ENCODE peak calls at places on chromosomes 16 and 17, in four cellular contexts. L is A549, Q is K562, J is GM12878. I is an unnamed sample.

GRCh38 chr16:65154321-65154720 is 32.5 kb upstream of the CDH11 start:
- DNase-seq in L (no peak), Q (no peak), J (no peak), I (no peak)

GRCh38 chr16:64047878-64048277 is 1074.0 kb downstream of the CDH11 start:
- DNase-seq in L (no peak), Q (no peak), J (no peak), I (no peak)

GRCh38 chr17:13986855-13987254 is 82.4 kb upstream of the COX10 start:
- DNase-seq in L (no peak), Q (no peak), J (no peak), I (no peak)

GRCh38 chr17:64741924-64742670 is 80.0 kb upstream of the SMURF2 start:
- DNase-seq in L (no peak), Q (no peak), J (no peak), I (no peak)

GRCh38 chr16:16073884-16074781 is 124.7 kb downstream of the ABCC1 start:
- DNase-seq in L (peak), Q (no peak), J (no peak), I (peak)

GRCh38 chr16:53111078-53111776 is 56.4 kb downstream of the CHD9 start:
- DNase-seq in L (no peak), Q (no peak), J (no peak), I (no peak)

GRCh38 chr16:17228048-17228707 is 242.6 kb downstream of the XYLT1 start:
- DNase-seq in L (peak), Q (peak), J (no peak), I (no peak)

GRCh38 chr17:38705523-38705802 is 390 bp downstream of the MLLT6 start:
- DNase-seq in L (no peak), Q (no peak), J (no peak), I (no peak)

GRCh38 chr16:85662036-85662812 is 26.5 kb downstream of the GINS2 start:
- DNase-seq in L (no peak), Q (no peak), J (no peak), I (no peak)

GRCh38 chr17:4556996-4557395 is 1.8 kb upstream of the MYBBP1A start:
- DNase-seq in L (no peak), Q (no peak), J (no peak), I (no peak)

GRCh38 chr17:59706900-59707181 is 389 bp downstream of the PTRH2 start:
- DNase-seq in L (no peak), Q (no peak), J (no peak), I (no peak)

GRCh38 chr17:8384801-8385335 is 1.9 kb upstream of the RPL26 start:
- DNase-seq in L (peak), Q (no peak), J (no peak), I (no peak)

GRCh38 chr17:32927724-32928526 is at the start of gene TMEM98:
- DNase-seq in L (no peak), Q (peak), J (no peak), I (no peak)

GRCh38 chr17:27343972-27344607 is 50.2 kb downstream of the WSB1 start:
- DNase-seq in L (no peak), Q (no peak), J (no peak), I (no peak)

GRCh38 chr16:11278681-11279628 is 2.2 kb downstream of the PRM1 start:
- DNase-seq in L (no peak), Q (no peak), J (no peak), I (peak)

GRCh38 chr16:77807-78443 is at the start of gene MPG:
- DNase-seq in L (peak), Q (peak), J (no peak), I (peak)

GRCh38 chr16:82651921-82652601 is 25.3 kb downstream of the CDH13 start:
- DNase-seq in L (no peak), Q (no peak), J (peak), I (no peak)

GRCh38 chr17:64003526-64004121 is 5.5 kb downstream of the PRR29 start:
- DNase-seq in L (no peak), Q (no peak), J (no peak), I (no peak)

GRCh38 chr17:66983414-66984021 is 19.0 kb downstream of the CACNG4 start:
- DNase-seq in L (no peak), Q (no peak), J (no peak), I (no peak)

GRCh38 chr16:75836377-75837010 is 110.2 kb upstream of the CPHXL start:
- DNase-seq in L (no peak), Q (no peak), J (no peak), I (no peak)

GRCh38 chr16:85057948-85058347 is 30.4 kb downstream of the KIAA0513 start:
- DNase-seq in L (no peak), Q (no peak), J (peak), I (no peak)

GRCh38 chr17:72421128-72422092 is 300.6 kb downstream of the SOX9 start:
- DNase-seq in L (peak), Q (no peak), J (peak), I (peak)

GRCh38 chr16:54934536-54935410 is 4.1 kb downstream of the IRX5 start:
- DNase-seq in L (no peak), Q (no peak), J (no peak), I (no peak)
- TF ChIP-seq POLR2AphosphoS2 in L (no peak), Q (no peak), J (no peak), I (no peak)

GRCh38 chr17:42843358-42843934 is 934 bp upstream of the AOC2 start:
- DNase-seq in L (peak), Q (peak), J (no peak), I (peak)
- TF ChIP-seq POLR2AphosphoS2 in L (no peak), Q (no peak), J (no peak), I (no peak)

GRCh38 chr17:80070375-80071115 is 30.8 kb upstream of the GAA start:
- DNase-seq in L (no peak), Q (no peak), J (no peak), I (no peak)
- TF ChIP-seq POLR2AphosphoS2 in L (no peak), Q (no peak), J (no peak), I (no peak)

DNA sequence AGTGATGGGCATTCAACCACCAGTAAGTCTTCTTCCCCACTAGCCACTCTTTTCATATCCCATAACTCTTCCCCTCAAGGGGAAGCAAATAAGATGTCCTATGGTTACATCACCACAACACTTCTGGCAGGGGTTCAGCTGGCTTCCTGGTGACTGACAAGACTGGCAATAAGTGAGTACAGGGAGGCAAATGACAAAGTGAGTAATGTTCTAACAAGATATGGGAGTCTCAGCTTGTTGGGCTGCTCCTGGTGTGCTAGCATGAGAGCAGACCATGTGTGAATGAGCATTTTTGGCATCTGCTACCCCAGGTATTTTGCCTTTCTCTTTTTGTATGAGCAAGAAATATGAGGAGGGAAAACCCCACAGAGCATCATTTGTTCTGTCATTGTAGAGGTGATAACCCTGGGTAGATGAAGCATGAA is 9.9 kb downstream of the TMIGD1 start:
- DNase-seq in L (peak), Q (peak), J (no peak), I (no peak)
- TF ChIP-seq POLR2AphosphoS2 in L (no peak), Q (no peak), J (no peak), I (no peak)

GRCh38 chr17:15944720-15945492 is at the start of gene ADORA2B:
- DNase-seq in L (peak), Q (peak), J (no peak), I (peak)

GRCh38 chr17:15945493-15946209 is 721 bp downstream of the ADORA2B start:
- DNase-seq in L (no peak), Q (peak), J (no peak), I (no peak)

GRCh38 chr17:15946611-15947120 is 1.7 kb downstream of the ADORA2B start:
- DNase-seq in L (no peak), Q (no peak), J (no peak), I (no peak)

GRCh38 chr17:15947976-15948752 is 3.2 kb downstream of the ADORA2B start:
- DNase-seq in L (no peak), Q (no peak), J (no peak), I (no peak)

GRCh38 chr17:15947331-15947730 is 2.4 kb downstream of the ADORA2B start:
- DNase-seq in L (no peak), Q (no peak), J (no peak), I (no peak)
- TF ChIP-seq POLR2AphosphoS2 in L (no peak), Q (no peak), J (no peak), I (no peak)

DNA sequence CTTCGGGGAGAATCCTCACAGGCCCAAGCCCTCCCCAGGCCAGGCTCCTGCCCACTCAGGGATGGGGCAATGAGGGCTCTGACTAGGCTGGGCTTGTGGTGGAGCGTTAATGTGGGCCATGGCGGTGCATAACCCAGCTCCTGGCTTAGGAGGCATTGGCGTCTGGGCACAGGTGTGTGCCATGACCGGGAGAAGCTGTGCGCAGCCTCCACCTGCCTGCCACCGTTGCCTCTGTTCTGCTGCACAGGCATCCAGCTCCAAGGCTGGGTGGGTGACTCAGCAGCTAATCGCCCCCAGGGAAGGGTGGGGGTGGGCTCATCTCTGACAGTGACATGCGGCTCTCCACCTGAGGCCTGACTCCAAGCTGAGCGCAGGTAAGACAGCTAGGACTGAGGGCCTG is 3.5 kb upstream of the ARHGAP27 start:
- DNase-seq in L (no peak), Q (no peak), J (no peak), I (no peak)
- TF ChIP-seq POLR2AphosphoS2 in L (no peak), Q (no peak), J (no peak), I (no peak)

DNA sequence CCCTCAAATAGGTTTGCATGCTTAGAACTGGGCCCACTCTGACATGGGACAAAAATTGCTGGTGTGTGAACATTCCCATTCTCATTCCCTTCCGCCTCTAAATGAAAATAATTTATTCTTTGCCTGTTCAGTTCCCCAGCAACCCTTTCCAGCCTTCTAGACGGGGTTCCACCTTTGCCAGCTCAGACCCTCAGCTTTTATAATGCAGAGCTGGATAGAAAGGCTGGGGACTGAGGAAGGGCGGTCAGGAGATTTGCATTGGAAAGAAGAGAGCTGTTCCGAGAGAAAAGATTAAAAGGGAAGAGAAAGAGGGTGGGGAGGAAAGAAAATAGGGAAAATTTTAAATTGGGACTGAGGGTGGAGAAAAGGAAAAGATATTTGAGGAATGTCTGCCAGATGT is 151.1 kb upstream of the WSCD1 start:
- DNase-seq in L (no peak), Q (no peak), J (no peak), I (no peak)
- TF ChIP-seq POLR2AphosphoS2 in L (no peak), Q (no peak), J (no peak), I (no peak)

GRCh38 chr17:42407289-42407836 is 15.7 kb downstream of the CAVIN1 start:
- DNase-seq in L (peak), Q (peak), J (no peak), I (peak)
- TF ChIP-seq POLR2AphosphoS2 in L (no peak), Q (no peak), J (no peak), I (no peak)

DNA sequence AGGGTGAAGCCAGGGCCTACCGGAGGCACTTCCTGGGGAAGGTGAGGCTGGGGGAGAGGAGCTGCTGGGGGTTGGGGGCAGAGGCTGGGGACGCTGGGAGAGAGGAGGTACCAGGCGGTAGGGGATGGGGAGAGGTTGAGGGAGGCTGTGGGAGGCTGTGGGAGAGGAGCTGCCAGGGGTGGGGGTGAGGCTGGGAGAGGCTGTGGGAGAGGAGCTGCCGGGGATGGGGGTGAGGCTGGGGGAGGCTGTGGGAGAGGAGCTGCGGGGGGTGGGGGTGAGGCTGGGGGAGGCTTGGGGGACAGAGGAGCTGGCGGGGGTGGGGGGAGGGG is 99.4 kb downstream of the OR1D5 start:
- DNase-seq in L (no peak), Q (no peak), J (no peak), I (no peak)
- TF ChIP-seq POLR2AphosphoS2 in L (no peak), Q (no peak), J (no peak), I (no peak)